ENCODE peak calls at places on chromosomes 5 and 9, in four cellular contexts. Q is fibroblast of pulmonary artery, S is HFFc6, E is GM10248. H is an unnamed sample.

GRCh38 chr5:172418847-172419810 is 35.2 kb downstream of the SH3PXD2B start:
- DNase-seq in Q (no peak), S (no peak), E (no peak), H (no peak)

GRCh38 chr9:133031496-133031911 is 707 bp downstream of the GTF3C5 start:
- DNase-seq in Q (no peak), S (no peak), E (no peak), H (no peak)

GRCh38 chr5:167248262-167248661 is 1043.2 kb upstream of the WWC1 start:
- DNase-seq in Q (no peak), S (no peak), E (no peak), H (no peak)

GRCh38 chr9:35859310-35859994 is 10.7 kb downstream of the OR13J1 start:
- DNase-seq in Q (peak; percentile 12), S (peak; percentile 58), E (no peak), H (no peak)

GRCh38 chr5:15483348-15484090 is 16.5 kb upstream of the FBXL7 start:
- DNase-seq in Q (peak; percentile 36), S (no peak), E (no peak), H (no peak)

GRCh38 chr9:21964925-21965385 is 29.2 kb downstream of the CDKN2A start:
- DNase-seq in Q (peak; percentile 83), S (no peak), E (peak; percentile 52), H (peak; percentile 69)

GRCh38 chr9:112341741-112342140 is 8.3 kb upstream of the PTBP3 start:
- DNase-seq in Q (peak; percentile 39), S (peak; percentile 44), E (no peak), H (no peak)

GRCh38 chr5:18553269-18553668 is 919.0 kb downstream of the TAF11L14 start:
- DNase-seq in Q (peak; percentile 8), S (no peak), E (no peak), H (no peak)

GRCh38 chr5:168085321-168086040 is 206.0 kb upstream of the WWC1 start:
- DNase-seq in Q (peak; percentile 16), S (peak; percentile 18), E (no peak), H (no peak)

GRCh38 chr5:129246088-129246487 is 151.5 kb downstream of the ISOC1 start:
- DNase-seq in Q (peak; percentile 80), S (no peak), E (no peak), H (no peak)

GRCh38 chr9:35681341-35682002 is 7.7 kb downstream of the CA9 start:
- DNase-seq in Q (peak; percentile 32), S (peak; percentile 71), E (no peak), H (no peak)

GRCh38 chr5:150081541-150082283 is 4.6 kb downstream of the CSF1R start:
- DNase-seq in Q (peak; percentile 52), S (no peak), E (peak; percentile 84), H (peak; percentile 85)

GRCh38 chr9:107239474-107239873 is 43.6 kb upstream of the RAD23B start:
- DNase-seq in Q (no peak), S (peak; percentile 43), E (no peak), H (no peak)

GRCh38 chr5:160181965-160182622 is 47.2 kb upstream of the FABP6 start:
- DNase-seq in Q (no peak), S (no peak), E (no peak), H (no peak)

GRCh38 chr9:8095531-8096223 is 296.1 kb upstream of the DMAC1 start:
- DNase-seq in Q (no peak), S (no peak), E (no peak), H (no peak)

GRCh38 chr5:178644826-178645545 is 18.1 kb upstream of the CLK4 start:
- DNase-seq in Q (peak; percentile 57), S (no peak), E (no peak), H (no peak)

GRCh38 chr5:58261605-58262004 is 198.3 kb downstream of the PLK2 start:
- DNase-seq in Q (peak; percentile 90), S (peak; percentile 61), E (no peak), H (no peak)

GRCh38 chr9:130137870-130138653 is 34.1 kb upstream of the NCS1 start:
- DNase-seq in Q (peak; percentile 93), S (peak; percentile 96), E (no peak), H (no peak)

GRCh38 chr5:41447761-41448510 is 62.5 kb downstream of the PLCXD3 start:
- DNase-seq in Q (no peak), S (no peak), E (no peak), H (no peak)

GRCh38 chr9:26086396-26086795 is 408.2 kb upstream of the TUSC1 start:
- DNase-seq in Q (no peak), S (no peak), E (no peak), H (no peak)

GRCh38 chr9:134563397-134563796 is 78.2 kb upstream of the COL5A1 start:
- DNase-seq in Q (no peak), S (no peak), E (no peak), H (no peak)

GRCh38 chr9:4417578-4418325 is 72.5 kb upstream of the SLC1A1 start:
- DNase-seq in Q (peak; percentile 74), S (peak; percentile 9), E (no peak), H (no peak)

GRCh38 chr9:136546697-136547481 is 1.0 kb upstream of the NOTCH1 start:
- DNase-seq in Q (peak; percentile 56), S (no peak), E (no peak), H (no peak)

GRCh38 chr5:72172832-72173231 is 65.6 kb downstream of the MAP1B start:
- DNase-seq in Q (no peak), S (no peak), E (no peak), H (no peak)

GRCh38 chr5:56493751-56494150 is 260.6 kb upstream of the ANKRD55 start:
- DNase-seq in Q (no peak), S (no peak), E (no peak), H (no peak)

GRCh38 chr5:72226950-72227349 is 93.1 kb downstream of the MRPS27 start:
- DNase-seq in Q (no peak), S (no peak), E (no peak), H (no peak)

GRCh38 chr5:173736923-173737412 is 120.5 kb upstream of the BOD1 start:
- DNase-seq in Q (no peak), S (no peak), E (peak; percentile 80), H (peak; percentile 86)

GRCh38 chr5:56350595-56351170 is 117.6 kb upstream of the ANKRD55 start:
- DNase-seq in Q (peak; percentile 89), S (peak; percentile 77), E (no peak), H (no peak)

GRCh38 chr5:132142459-132142858 is 68.9 kb downstream of the CSF2 start:
- DNase-seq in Q (no peak), S (no peak), E (no peak), H (no peak)

GRCh38 chr9:72911247-72911775 is 41.5 kb downstream of the ALDH1A1 start:
- DNase-seq in Q (no peak), S (no peak), E (no peak), H (no peak)

GRCh38 chr9:127158995-127159801 is 36.8 kb upstream of the ANGPTL2 start:
- DNase-seq in Q (peak; percentile 66), S (peak; percentile 88), E (no peak), H (no peak)

GRCh38 chr5:53087171-53087570 is 22.4 kb downstream of the MOCS2 start:
- DNase-seq in Q (no peak), S (no peak), E (no peak), H (no peak)
- TF ChIP-seq CTCF in Q (no peak), S (no peak), E (no peak), H (no peak)

DNA sequence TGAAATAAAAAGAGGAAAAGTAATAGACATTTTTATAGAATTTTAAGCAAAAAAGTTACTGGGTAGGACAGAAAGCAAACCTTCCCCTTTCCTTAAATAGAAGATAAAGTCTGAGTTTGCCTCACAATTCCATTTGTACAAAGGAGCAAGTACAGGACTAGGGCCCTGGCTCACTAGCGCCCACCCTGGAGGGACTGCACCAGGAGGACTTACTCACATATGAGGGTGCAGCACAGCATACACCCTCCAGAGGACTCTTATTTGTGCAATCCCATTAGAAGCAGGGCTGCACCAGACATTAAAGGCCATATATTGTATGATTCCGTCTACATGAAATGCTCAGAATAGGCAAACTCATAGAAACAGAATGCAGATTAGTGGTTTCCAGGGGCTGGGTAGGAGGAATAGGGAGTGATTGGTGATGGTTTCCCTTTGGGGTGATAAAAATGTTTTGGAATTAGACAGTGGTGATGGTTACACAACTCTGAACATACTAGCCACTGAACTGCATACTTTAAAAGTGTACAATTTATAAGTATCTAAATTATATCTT is 4.5 kb downstream of the REEP5 start:
- DNase-seq in Q (peak; percentile 7), S (no peak), E (no peak), H (no peak)
- TF ChIP-seq CTCF in Q (peak; percentile 5), S (peak; percentile 56), E (no peak), H (peak; percentile 10)

DNA sequence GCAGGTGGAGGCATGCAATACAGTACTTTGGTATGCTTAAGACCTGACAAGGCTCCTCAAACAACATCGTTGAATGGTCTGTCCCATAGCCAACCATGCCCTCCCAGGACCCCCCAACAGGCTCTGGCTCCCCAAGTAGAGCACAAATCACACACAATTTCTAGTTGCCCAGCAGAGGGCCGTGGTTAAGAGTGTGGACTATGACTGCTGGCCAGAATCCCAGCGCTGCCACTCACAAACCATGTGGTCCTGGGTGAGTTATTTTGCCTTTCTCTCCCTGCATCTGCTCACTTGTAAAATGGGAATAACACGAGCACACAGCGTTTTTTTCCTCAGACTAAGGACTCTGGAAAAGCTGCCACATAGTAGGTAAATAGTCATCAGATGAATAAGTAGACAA is 6.5 kb downstream of the CKMT2 start:
- DNase-seq in Q (no peak), S (no peak), E (no peak), H (no peak)
- TF ChIP-seq CTCF in Q (no peak), S (peak; percentile 16), E (no peak), H (no peak)

GRCh38 chr5:54088081-54088480 is 222.3 kb downstream of the ARL15 start:
- DNase-seq in Q (peak; percentile 19), S (no peak), E (no peak), H (no peak)

GRCh38 chr5:54093081-54093492 is 217.3 kb downstream of the ARL15 start:
- DNase-seq in Q (no peak), S (no peak), E (no peak), H (no peak)

GRCh38 chr5:54091416-54092130 is 218.8 kb downstream of the ARL15 start:
- DNase-seq in Q (no peak), S (no peak), E (no peak), H (no peak)

GRCh38 chr5:54087436-54087835 is 222.9 kb downstream of the ARL15 start:
- DNase-seq in Q (peak; percentile 68), S (peak; percentile 83), E (no peak), H (no peak)

GRCh38 chr5:54090495-54091084 is 219.8 kb downstream of the ARL15 start:
- DNase-seq in Q (peak; percentile 87), S (peak; percentile 78), E (no peak), H (no peak)
- TF ChIP-seq CTCF in Q (peak; percentile 62), S (peak; percentile 75), E (no peak), H (no peak)

DNA sequence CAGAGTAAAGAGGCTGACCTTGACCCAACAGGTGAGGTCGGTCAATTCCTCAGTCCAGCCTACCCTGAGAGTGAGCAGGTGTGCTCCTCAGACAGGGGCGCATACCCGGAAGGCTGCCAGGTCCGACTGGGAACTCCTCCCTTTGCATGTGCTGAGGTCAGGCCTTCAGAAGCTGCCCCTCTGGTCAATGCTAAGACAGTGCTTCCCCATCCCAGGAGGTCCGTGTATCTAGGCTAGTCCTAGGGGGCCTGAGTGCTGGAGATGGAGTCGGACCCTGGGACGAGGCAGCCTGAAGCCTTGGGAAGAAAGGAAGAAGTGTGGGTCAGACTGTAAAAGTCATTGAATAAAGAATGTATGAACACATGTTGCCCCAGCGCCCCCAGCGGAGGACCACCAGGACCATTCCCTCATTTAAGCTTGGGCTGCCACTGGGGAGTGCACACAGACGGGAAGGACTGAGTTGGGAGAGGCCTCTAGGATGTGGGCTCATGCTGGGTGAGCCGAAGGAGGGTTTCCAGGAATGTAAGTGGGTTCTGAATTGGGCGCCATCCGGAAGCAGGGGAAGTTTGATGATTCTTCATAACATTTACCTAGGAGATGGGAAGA is 41.0 kb upstream of the GFPT2 start:
- DNase-seq in Q (no peak), S (no peak), E (no peak), H (peak; percentile 5)
- TF ChIP-seq CTCF in Q (no peak), S (no peak), E (no peak), H (no peak)

GRCh38 chr5:75584641-75585040 is 26.6 kb upstream of the ANKDD1B start:
- DNase-seq in Q (peak; percentile 11), S (no peak), E (no peak), H (no peak)
- TF ChIP-seq CTCF in Q (peak; percentile 32), S (peak; percentile 67), E (no peak), H (no peak)

H was measured in GM13976.